ENCODE peak calls at places on chromosomes 16 and 17, in six cellular contexts. One of them, this sample, is unnamed. For H3K36me3, the result is how much of the 10 kb centered on the place peaks cover.

GRCh38 chr17:44198721-44199552 is 747 bp downstream of the ATXN7L3 start:
- DNase-seq in iPS DF 6.9: no peak
- DNase-seq in brain microvascular endothelial cell: no peak
- DNase-seq in psoas muscle: peak
- DNase-seq in ascending aorta: no peak
- DNase-seq in fibroblast of lung: peak
- DNase-seq in this sample: no peak

GRCh38 chr16:89076159-89076558 is 17.5 kb upstream of the ACSF3 start:
- DNase-seq in iPS DF 6.9: no peak
- DNase-seq in brain microvascular endothelial cell: no peak
- DNase-seq in psoas muscle: no peak
- DNase-seq in ascending aorta: no peak
- DNase-seq in fibroblast of lung: no peak
- DNase-seq in this sample: no peak

GRCh38 chr16:11407047-11407982 is 62.1 kb downstream of the RMI2 start:
- DNase-seq in iPS DF 6.9: peak
- DNase-seq in brain microvascular endothelial cell: peak
- DNase-seq in psoas muscle: no peak
- DNase-seq in ascending aorta: no peak
- DNase-seq in fibroblast of lung: peak
- DNase-seq in this sample: peak

GRCh38 chr17:81471804-81472456 is 40.7 kb downstream of the ACTG1 start:
- DNase-seq in iPS DF 6.9: no peak
- DNase-seq in brain microvascular endothelial cell: peak
- DNase-seq in psoas muscle: peak
- DNase-seq in ascending aorta: no peak
- DNase-seq in fibroblast of lung: peak
- DNase-seq in this sample: peak

GRCh38 chr16:88789593-88789992 is 4.6 kb upstream of the PIEZO1 start:
- DNase-seq in iPS DF 6.9: no peak
- DNase-seq in brain microvascular endothelial cell: no peak
- DNase-seq in psoas muscle: no peak
- DNase-seq in ascending aorta: no peak
- DNase-seq in fibroblast of lung: no peak
- DNase-seq in this sample: no peak

GRCh38 chr16:87086575-87086974 is 230.6 kb downstream of the C16orf95 start:
- DNase-seq in iPS DF 6.9: no peak
- DNase-seq in brain microvascular endothelial cell: peak
- DNase-seq in psoas muscle: no peak
- DNase-seq in ascending aorta: no peak
- DNase-seq in fibroblast of lung: peak
- DNase-seq in this sample: no peak

GRCh38 chr17:67466251-67466650 is 89.2 kb downstream of the PITPNC1 start:
- DNase-seq in iPS DF 6.9: no peak
- DNase-seq in brain microvascular endothelial cell: no peak
- DNase-seq in psoas muscle: no peak
- DNase-seq in ascending aorta: no peak
- DNase-seq in fibroblast of lung: no peak
- DNase-seq in this sample: no peak

GRCh38 chr16:89847930-89848297 is 19.6 kb downstream of the SPIRE2 start:
- DNase-seq in iPS DF 6.9: no peak
- DNase-seq in brain microvascular endothelial cell: no peak
- DNase-seq in psoas muscle: no peak
- DNase-seq in ascending aorta: no peak
- DNase-seq in fibroblast of lung: no peak
- DNase-seq in this sample: no peak

GRCh38 chr17:67490471-67490870 is 113.4 kb downstream of the PITPNC1 start:
- DNase-seq in iPS DF 6.9: no peak
- DNase-seq in brain microvascular endothelial cell: peak
- DNase-seq in psoas muscle: no peak
- DNase-seq in ascending aorta: no peak
- DNase-seq in fibroblast of lung: no peak
- DNase-seq in this sample: no peak

GRCh38 chr17:45906927-45907622 is 12.7 kb downstream of the MAPT start:
- DNase-seq in iPS DF 6.9: no peak
- DNase-seq in brain microvascular endothelial cell: no peak
- DNase-seq in psoas muscle: no peak
- DNase-seq in ascending aorta: no peak
- DNase-seq in fibroblast of lung: no peak
- DNase-seq in this sample: no peak
- H3K36me3 ChIP-seq in iPS DF 6.9: under half
- H3K36me3 ChIP-seq in brain microvascular endothelial cell: under half
- H3K36me3 ChIP-seq in psoas muscle: under half
- H3K36me3 ChIP-seq in ascending aorta: under half
- H3K36me3 ChIP-seq in fibroblast of lung: under half
- H3K36me3 ChIP-seq in this sample: under half

GRCh38 chr17:64599187-64599676 is 62.9 kb downstream of the SMURF2 start:
- DNase-seq in iPS DF 6.9: no peak
- DNase-seq in brain microvascular endothelial cell: no peak
- DNase-seq in psoas muscle: no peak
- DNase-seq in ascending aorta: no peak
- DNase-seq in fibroblast of lung: no peak
- DNase-seq in this sample: no peak

GRCh38 chr17:64599827-64600226 is 62.3 kb downstream of the SMURF2 start:
- DNase-seq in iPS DF 6.9: no peak
- DNase-seq in brain microvascular endothelial cell: no peak
- DNase-seq in psoas muscle: no peak
- DNase-seq in ascending aorta: no peak
- DNase-seq in fibroblast of lung: no peak
- DNase-seq in this sample: no peak

GRCh38 chr17:64596988-64597387 is 65.1 kb downstream of the SMURF2 start:
- DNase-seq in iPS DF 6.9: no peak
- DNase-seq in brain microvascular endothelial cell: no peak
- DNase-seq in psoas muscle: no peak
- DNase-seq in ascending aorta: no peak
- DNase-seq in fibroblast of lung: no peak
- DNase-seq in this sample: no peak

GRCh38 chr17:64596439-64596838 is 65.7 kb downstream of the SMURF2 start:
- DNase-seq in iPS DF 6.9: no peak
- DNase-seq in brain microvascular endothelial cell: no peak
- DNase-seq in psoas muscle: no peak
- DNase-seq in ascending aorta: no peak
- DNase-seq in fibroblast of lung: no peak
- DNase-seq in this sample: no peak

DNA sequence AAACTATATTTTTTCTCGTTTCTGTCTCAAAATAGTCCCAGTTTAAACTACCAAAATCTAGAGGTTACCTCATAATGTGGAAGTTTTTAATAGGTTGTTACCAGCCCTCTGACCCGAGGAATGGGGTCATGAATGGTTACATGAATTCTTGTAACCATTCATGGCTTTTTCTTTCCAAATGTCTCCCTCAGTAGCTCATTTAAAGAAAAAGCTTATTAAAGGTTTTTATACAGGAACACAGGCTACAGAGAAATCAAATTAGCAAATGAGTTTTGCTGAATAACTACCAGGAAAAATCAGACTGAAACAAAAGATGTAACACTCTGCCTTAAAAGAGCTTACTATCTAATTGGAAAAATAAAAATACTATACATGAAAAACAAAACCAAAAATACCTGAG is 63.4 kb downstream of the SMURF2 start:
- DNase-seq in iPS DF 6.9: no peak
- DNase-seq in brain microvascular endothelial cell: no peak
- DNase-seq in psoas muscle: no peak
- DNase-seq in ascending aorta: no peak
- DNase-seq in fibroblast of lung: no peak
- DNase-seq in this sample: no peak
- H3K36me3 ChIP-seq in iPS DF 6.9: under half
- H3K36me3 ChIP-seq in brain microvascular endothelial cell: under half
- H3K36me3 ChIP-seq in psoas muscle: under half
- H3K36me3 ChIP-seq in ascending aorta: under half
- H3K36me3 ChIP-seq in fibroblast of lung: under half
- H3K36me3 ChIP-seq in this sample: under half

GRCh38 chr16:68356249-68356918 is 45.6 kb downstream of the PRMT7 start:
- DNase-seq in iPS DF 6.9: no peak
- DNase-seq in brain microvascular endothelial cell: no peak
- DNase-seq in psoas muscle: no peak
- DNase-seq in ascending aorta: no peak
- DNase-seq in fibroblast of lung: no peak
- DNase-seq in this sample: no peak

GRCh38 chr16:68358951-68359350 is 48.1 kb downstream of the PRMT7 start:
- DNase-seq in iPS DF 6.9: no peak
- DNase-seq in brain microvascular endothelial cell: no peak
- DNase-seq in psoas muscle: no peak
- DNase-seq in ascending aorta: no peak
- DNase-seq in fibroblast of lung: no peak
- DNase-seq in this sample: no peak

GRCh38 chr16:68357923-68358322 is 47.1 kb downstream of the PRMT7 start:
- DNase-seq in iPS DF 6.9: no peak
- DNase-seq in brain microvascular endothelial cell: no peak
- DNase-seq in psoas muscle: no peak
- DNase-seq in ascending aorta: no peak
- DNase-seq in fibroblast of lung: no peak
- DNase-seq in this sample: no peak

GRCh38 chr16:68356919-68357286 is 46.1 kb downstream of the PRMT7 start:
- DNase-seq in iPS DF 6.9: no peak
- DNase-seq in brain microvascular endothelial cell: no peak
- DNase-seq in psoas muscle: no peak
- DNase-seq in ascending aorta: no peak
- DNase-seq in fibroblast of lung: no peak
- DNase-seq in this sample: no peak

GRCh38 chr16:68357521-68357922 is 46.7 kb downstream of the PRMT7 start:
- DNase-seq in iPS DF 6.9: no peak
- DNase-seq in brain microvascular endothelial cell: no peak
- DNase-seq in psoas muscle: no peak
- DNase-seq in ascending aorta: no peak
- DNase-seq in fibroblast of lung: no peak
- DNase-seq in this sample: no peak
- H3K36me3 ChIP-seq in iPS DF 6.9: under half
- H3K36me3 ChIP-seq in brain microvascular endothelial cell: under half
- H3K36me3 ChIP-seq in psoas muscle: half or more
- H3K36me3 ChIP-seq in ascending aorta: half or more
- H3K36me3 ChIP-seq in fibroblast of lung: under half
- H3K36me3 ChIP-seq in this sample: under half

GRCh38 chr16:1690810-1691209 is 12.7 kb downstream of the JPT2 start:
- DNase-seq in iPS DF 6.9: no peak
- DNase-seq in brain microvascular endothelial cell: no peak
- DNase-seq in psoas muscle: no peak
- DNase-seq in ascending aorta: no peak
- DNase-seq in fibroblast of lung: no peak
- DNase-seq in this sample: no peak

GRCh38 chr16:1691276-1691675 is 13.2 kb downstream of the JPT2 start:
- DNase-seq in iPS DF 6.9: no peak
- DNase-seq in brain microvascular endothelial cell: peak
- DNase-seq in psoas muscle: no peak
- DNase-seq in ascending aorta: no peak
- DNase-seq in fibroblast of lung: peak
- DNase-seq in this sample: no peak

GRCh38 chr16:1689853-1690252 is 11.8 kb downstream of the JPT2 start:
- DNase-seq in iPS DF 6.9: no peak
- DNase-seq in brain microvascular endothelial cell: no peak
- DNase-seq in psoas muscle: no peak
- DNase-seq in ascending aorta: no peak
- DNase-seq in fibroblast of lung: no peak
- DNase-seq in this sample: no peak

GRCh38 chr16:1687427-1688316 is 9.6 kb downstream of the JPT2 start:
- DNase-seq in iPS DF 6.9: no peak
- DNase-seq in brain microvascular endothelial cell: no peak
- DNase-seq in psoas muscle: no peak
- DNase-seq in ascending aorta: no peak
- DNase-seq in fibroblast of lung: no peak
- DNase-seq in this sample: no peak

DNA sequence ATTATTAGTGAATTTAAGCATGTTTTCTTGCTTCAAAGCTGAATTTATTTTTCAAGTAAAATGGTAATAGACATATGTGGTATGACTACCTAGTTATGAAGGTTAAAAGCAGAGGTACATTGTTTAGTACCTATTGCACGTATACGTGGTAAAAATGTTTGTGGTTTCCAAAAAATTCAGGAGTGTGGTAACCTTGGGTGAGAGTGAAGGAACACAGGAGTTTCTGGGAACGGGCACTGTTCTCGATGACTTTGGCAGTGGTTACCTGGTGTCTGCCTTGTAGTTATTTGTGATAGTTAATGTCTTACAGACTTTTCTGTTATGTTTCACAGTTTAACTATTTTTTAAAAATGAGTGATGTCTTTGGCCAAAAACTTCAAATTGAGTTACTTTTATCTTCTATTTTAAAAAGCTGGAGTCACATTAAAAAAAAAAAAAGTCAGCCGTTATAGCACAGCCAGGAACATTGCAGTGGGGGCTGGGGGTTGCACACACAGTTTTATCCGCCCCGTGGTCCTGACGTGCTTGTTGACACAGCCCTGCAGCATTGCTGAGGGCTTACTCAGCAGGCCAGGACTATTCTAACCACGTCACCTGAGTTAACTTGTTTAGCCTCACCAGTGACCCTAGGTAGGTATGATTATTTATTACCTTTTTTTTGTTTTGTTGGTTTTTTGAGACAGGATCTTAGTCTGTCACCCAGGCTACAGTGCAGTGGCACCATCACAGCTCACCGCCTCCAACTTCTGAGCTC is 10.9 kb downstream of the JPT2 start:
- DNase-seq in iPS DF 6.9: no peak
- DNase-seq in brain microvascular endothelial cell: peak
- DNase-seq in psoas muscle: no peak
- DNase-seq in ascending aorta: peak
- DNase-seq in fibroblast of lung: peak
- DNase-seq in this sample: no peak
- H3K36me3 ChIP-seq in iPS DF 6.9: under half
- H3K36me3 ChIP-seq in brain microvascular endothelial cell: under half
- H3K36me3 ChIP-seq in psoas muscle: half or more
- H3K36me3 ChIP-seq in ascending aorta: under half
- H3K36me3 ChIP-seq in fibroblast of lung: under half
- H3K36me3 ChIP-seq in this sample: under half

GRCh38 chr16:24758373-24758772 is 28.9 kb downstream of the TNRC6A start:
- DNase-seq in iPS DF 6.9: no peak
- DNase-seq in brain microvascular endothelial cell: peak
- DNase-seq in psoas muscle: no peak
- DNase-seq in ascending aorta: no peak
- DNase-seq in fibroblast of lung: peak
- DNase-seq in this sample: no peak
- H3K36me3 ChIP-seq in iPS DF 6.9: under half
- H3K36me3 ChIP-seq in brain microvascular endothelial cell: under half
- H3K36me3 ChIP-seq in psoas muscle: under half
- H3K36me3 ChIP-seq in ascending aorta: under half
- H3K36me3 ChIP-seq in fibroblast of lung: under half
- H3K36me3 ChIP-seq in this sample: under half

This sample was measured in BJ.